ENCODE peak calls at places on chromosomes 13 and 19, in eight cellular contexts. P, O, K, J, H, B, D and T are unnamed samples.

GRCh38 chr19:19445288-19445687 is 39.8 kb downstream of the GATAD2A start:
- DNase-seq in B (no peak), D (no peak), H (no peak), K (no peak), J (no peak), P (no peak), O (no peak), T (no peak)

GRCh38 chr13:64992314-64992713 is 2237.8 kb downstream of the PCDH9 start:
- DNase-seq in P (no peak), D (no peak), K (no peak), O (no peak), B (peak; percentile 3), H (no peak), J (no peak), T (no peak)

GRCh38 chr19:17863520-17864182 is 3.9 kb downstream of the RPL18A start:
- DNase-seq in B (no peak), K (no peak), O (no peak), P (no peak), H (no peak), D (no peak), J (peak; percentile 88), T (no peak)

GRCh38 chr13:102452831-102453230 is 51.0 kb upstream of the FGF14 start:
- DNase-seq in B (peak; percentile 16), P (no peak), O (no peak), H (no peak), K (no peak), D (no peak), J (no peak), T (no peak)

GRCh38 chr19:32576790-32577189 is 4.2 kb upstream of the PDCD5 start:
- DNase-seq in H (no peak), B (no peak), P (no peak), O (no peak), J (no peak), K (no peak), D (no peak), T (no peak)

GRCh38 chr13:96824110-96824509 is 170.2 kb downstream of the OXGR1 start:
- DNase-seq in P (no peak), H (no peak), K (no peak), B (no peak), D (no peak), O (no peak), J (no peak), T (no peak)

GRCh38 chr13:65964672-65965071 is 1265.5 kb downstream of the PCDH9 start:
- DNase-seq in P (no peak), K (no peak), J (no peak), H (no peak), O (no peak), D (no peak), B (no peak), T (no peak)

GRCh38 chr19:56765107-56765506 is 75.4 kb downstream of the PEG3 start:
- DNase-seq in O (no peak), H (peak; percentile 76), P (peak; percentile 58), K (peak; percentile 49), D (peak; percentile 78), B (no peak), J (peak; percentile 64), T (peak; percentile 55)

GRCh38 chr13:59680429-59681024 is 483.2 kb downstream of the DIAPH3 start:
- DNase-seq in J (no peak), O (no peak), P (no peak), D (no peak), K (no peak), H (no peak), B (peak; percentile 33), T (no peak)

GRCh38 chr13:93397619-93398018 is 171.0 kb downstream of the GPC6 start:
- DNase-seq in D (no peak), H (no peak), J (no peak), K (no peak), P (no peak), B (no peak), O (no peak), T (no peak)

GRCh38 chr19:42271861-42272534 is 2.9 kb downstream of the CIC start:
- DNase-seq in P (no peak), O (no peak), K (no peak), B (no peak), D (peak; percentile 68), H (peak; percentile 19), J (no peak), T (peak; percentile 59)

GRCh38 chr19:41427647-41428480 is 690 bp upstream of the B3GNT8 start:
- DNase-seq in H (peak; percentile 32), B (no peak), J (peak; percentile 57), O (peak; percentile 30), K (peak; percentile 58), P (no peak), D (no peak), T (no peak)

GRCh38 chr19:45216677-45217076 is 28.5 kb downstream of the EXOC3L2 start:
- DNase-seq in P (no peak), O (no peak), H (no peak), J (no peak), K (no peak), D (no peak), B (no peak), T (no peak)

GRCh38 chr13:93116809-93117208 is 109.8 kb upstream of the GPC6 start:
- DNase-seq in J (no peak), B (no peak), K (no peak), P (no peak), D (no peak), H (no peak), O (no peak), T (no peak)

GRCh38 chr19:45117167-45117594 is 24.2 kb downstream of the PPP1R37 start:
- DNase-seq in J (no peak), P (no peak), H (no peak), O (no peak), B (peak; percentile 20), D (no peak), K (no peak), T (no peak)

GRCh38 chr19:36006955-36007354 is 1.7 kb downstream of the SYNE4 start:
- DNase-seq in H (no peak), B (no peak), K (no peak), O (no peak), D (no peak), P (no peak), J (no peak), T (no peak)

GRCh38 chr13:52969373-52969772 is 59.2 kb upstream of the OLFM4 start:
- DNase-seq in O (no peak), J (no peak), H (no peak), P (no peak), B (no peak), K (no peak), D (no peak), T (no peak)

GRCh38 chr19:48448563-48448962 is 2.8 kb downstream of the GRWD1 start:
- DNase-seq in K (no peak), J (no peak), D (no peak), B (no peak), H (no peak), P (no peak), O (no peak), T (no peak)

GRCh38 chr13:73224708-73225107 is 165.9 kb downstream of the KLF5 start:
- DNase-seq in J (no peak), K (no peak), P (no peak), B (peak; percentile 30), H (no peak), D (no peak), O (no peak), T (no peak)

GRCh38 chr19:1942078-1942933 is 1.3 kb downstream of the CSNK1G2 start:
- DNase-seq in J (peak; percentile 75), O (peak; percentile 38), H (peak; percentile 66), K (peak; percentile 84), B (peak; percentile 67), D (peak; percentile 88), P (peak; percentile 82), T (peak; percentile 79)
- TF ChIP-seq POLR2A in J (peak; percentile 30), O (no peak), H (no peak), K (peak; percentile 59), B (no peak), D (no peak), P (no peak), T (peak; percentile 30)

GRCh38 chr19:591099-591958 is 1.6 kb downstream of the HCN2 start:
- DNase-seq in B (no peak), D (no peak), J (no peak), H (peak; percentile 38), O (no peak), K (no peak), P (no peak), T (no peak)
- H3K4me3 ChIP-seq in B (no peak overlapping the region), D (no peak overlapping the region), J (no peak overlapping the region), H (no peak overlapping the region), O (no peak overlapping the region), K (no peak overlapping the region), P (no peak overlapping the region), T (no peak overlapping the region)

GRCh38 chr13:46662690-46663089 is 109.7 kb downstream of the LRCH1 start:
- DNase-seq in H (no peak), D (no peak), P (no peak), K (no peak), O (no peak), J (no peak), B (no peak), T (no peak)
- H3K4me1 ChIP-seq in H (no peaks in the 10 kb centered on the region), D (peaks cover 42% of the 10 kb centered on the region), P (peaks cover 72% of the 10 kb centered on the region), K (peaks cover 68% of the 10 kb centered on the region), O (peaks cover 27% of the 10 kb centered on the region), J (no peaks in the 10 kb centered on the region), B (peaks cover 7% of the 10 kb centered on the region), T (peaks cover 72% of the 10 kb centered on the region)

GRCh38 chr13:29570058-29570654 is 25.3 kb downstream of the SLC7A1 start:
- DNase-seq in P (no peak), H (no peak), J (no peak), O (no peak), K (no peak), D (no peak), B (no peak), T (no peak)

GRCh38 chr13:29573190-29573589 is 22.3 kb downstream of the SLC7A1 start:
- DNase-seq in O (no peak), J (no peak), K (peak; percentile 81), P (peak; percentile 27), H (peak; percentile 50), B (peak; percentile 39), D (peak; percentile 82), T (no peak)

GRCh38 chr13:29569253-29570057 is 26.0 kb downstream of the SLC7A1 start:
- DNase-seq in J (no peak), B (no peak), O (no peak), H (no peak), K (peak; percentile 69), D (no peak), P (no peak), T (no peak)

GRCh38 chr13:29572575-29572974 is 22.9 kb downstream of the SLC7A1 start:
- DNase-seq in D (no peak), H (no peak), O (no peak), P (no peak), B (no peak), K (no peak), J (no peak), T (no peak)

DNA sequence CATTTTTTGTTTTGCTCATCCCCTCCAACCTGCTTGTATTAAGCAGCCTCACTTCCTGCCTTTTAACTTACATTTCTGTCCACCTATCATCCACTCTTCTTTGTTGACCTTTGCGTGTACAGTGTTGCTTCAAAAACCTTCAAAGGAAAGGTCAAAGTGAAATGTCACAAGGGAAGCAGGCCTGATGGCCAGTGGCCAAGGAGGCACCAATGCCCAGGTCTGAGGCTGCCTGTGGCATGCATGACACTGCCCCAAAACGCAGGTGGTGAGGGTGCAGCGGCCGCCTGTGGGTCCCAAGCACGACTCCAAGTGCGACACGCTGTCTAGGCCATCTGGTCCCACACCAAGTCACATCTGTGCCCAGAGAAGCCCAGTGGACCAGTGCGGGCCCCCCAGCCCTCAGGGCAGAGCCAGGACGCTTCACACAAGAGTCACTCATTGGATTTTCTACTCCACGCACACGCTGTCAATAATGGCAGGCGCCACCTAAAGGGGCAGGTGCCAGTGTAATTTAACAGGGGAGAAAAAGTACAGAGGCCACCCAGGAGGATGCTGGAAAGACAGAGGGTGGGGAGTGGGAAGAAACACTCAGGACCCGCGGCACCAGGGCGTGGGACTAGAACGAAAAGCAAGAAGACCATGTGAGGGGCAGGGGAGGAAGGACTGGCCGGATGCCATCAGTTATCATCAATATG is 23.5 kb downstream of the SLC7A1 start:
- DNase-seq in D (no peak), B (no peak), J (no peak), O (no peak), K (no peak), P (no peak), H (no peak), T (no peak)
- TF ChIP-seq POLR2A in D (no peak), B (no peak), J (no peak), O (no peak), K (no peak), P (no peak), H (no peak), T (no peak)